ENCODE peak calls at places on chromosomes 7 and 10, in five cellular contexts. A is astrocyte of the cerebellum, T is GM06990, U is HFF-Myc, Q is tibial nerve. K is an unnamed sample.

GRCh38 chr7:128879939-128880746 is 17.5 kb downstream of the ATP6V1F start:
- DNase-seq in T (no peak), A (no peak), U (no peak), Q (no peak), K (peak)

GRCh38 chr10:111973306-111973705 is 210.3 kb downstream of the GPAM start:
- DNase-seq in T (no peak), A (no peak), U (no peak), Q (no peak), K (no peak)

GRCh38 chr7:148715027-148715426 is 16.3 kb downstream of the CUL1 start:
- DNase-seq in U (no peak), A (no peak), T (no peak), Q (no peak), K (no peak)

GRCh38 chr7:99560834-99561734 is 2.6 kb downstream of the ZNF655 start:
- DNase-seq in U (no peak), A (no peak), T (no peak), Q (no peak), K (no peak)

GRCh38 chr10:124484016-124484415 is 22.4 kb downstream of the LHPP start:
- DNase-seq in T (no peak), A (no peak), U (no peak), Q (no peak), K (no peak)

GRCh38 chr10:76453997-76454396 is 1022.6 kb downstream of the LRMDA start:
- DNase-seq in A (no peak), T (no peak), U (no peak), Q (no peak), K (no peak)

GRCh38 chr7:92705831-92706230 is 115.6 kb upstream of the FAM133B start:
- DNase-seq in U (no peak), A (no peak), Q (no peak), T (no peak), K (no peak)

GRCh38 chr7:140230862-140231778 is 54.3 kb upstream of the KDM7A start:
- DNase-seq in U (no peak), Q (no peak), A (no peak), T (peak), K (peak)

GRCh38 chr10:42859256-42859655 is 76.7 kb downstream of the BMS1 start:
- DNase-seq in A (no peak), U (no peak), T (no peak), Q (no peak), K (no peak)

GRCh38 chr7:17298840-17299476 is 506 bp downstream of the AHR start:
- DNase-seq in Q (peak), U (no peak), A (no peak), T (no peak), K (peak)

GRCh38 chr10:68223535-68224165 is 8.3 kb downstream of the ATOH7 start:
- DNase-seq in A (no peak), U (no peak), T (no peak), Q (no peak), K (no peak)

GRCh38 chr7:25596443-25596842 is 368.2 kb upstream of the NPVF start:
- DNase-seq in A (no peak), U (no peak), Q (no peak), T (no peak), K (no peak)

GRCh38 chr10:70145166-70145665 is 1.3 kb downstream of the TYSND1 start:
- DNase-seq in A (no peak), T (no peak), U (no peak), Q (no peak), K (peak)

GRCh38 chr7:121302214-121302745 is 26.5 kb upstream of the WNT16 start:
- DNase-seq in U (no peak), A (no peak), T (peak), Q (no peak), K (no peak)

GRCh38 chr10:101018118-101018599 is 12.8 kb downstream of the PDZD7 start:
- DNase-seq in A (no peak), T (no peak), Q (no peak), U (no peak), K (no peak)

GRCh38 chr7:96306385-96307125 is 15.3 kb downstream of the SLC25A13 start:
- DNase-seq in T (no peak), Q (no peak), A (no peak), U (no peak), K (no peak)

GRCh38 chr10:31599626-31600504 is 280.8 kb downstream of the ZEB1 start:
- DNase-seq in T (no peak), Q (no peak), A (no peak), U (no peak), K (no peak)

GRCh38 chr7:36967387-36967786 is 243.1 kb upstream of the AOAH start:
- DNase-seq in T (no peak), U (peak), Q (no peak), A (peak), K (peak)

GRCh38 chr7:21620054-21620453 is 77.2 kb downstream of the DNAH11 start:
- DNase-seq in U (no peak), Q (no peak), A (no peak), T (no peak), K (no peak)

GRCh38 chr7:73829505-73829904 is 1.3 kb upstream of the CLDN4 start:
- DNase-seq in U (no peak), Q (no peak), T (no peak), A (no peak), K (no peak)

GRCh38 chr7:503575-504111 is 16.0 kb downstream of the PDGFA start:
- DNase-seq in T (no peak), A (no peak), U (no peak), Q (no peak), K (no peak)

GRCh38 chr10:2925631-2926030 is 141.7 kb upstream of the PFKP start:
- DNase-seq in U (no peak), A (peak), T (no peak), Q (peak), K (no peak)

GRCh38 chr7:12949060-12950045 is 261.9 kb downstream of the ARL4A start:
- DNase-seq in Q (no peak), U (no peak), T (no peak), A (no peak), K (no peak)

GRCh38 chr7:27132214-27132613 is 1.7 kb upstream of the HOXA4 start:
- DNase-seq in Q (no peak), U (no peak), A (no peak), T (no peak), K (no peak)

GRCh38 chr7:30845426-30846135 is 66.1 kb upstream of the AQP1 start:
- DNase-seq in U (no peak), T (no peak), A (no peak), Q (peak), K (no peak)

GRCh38 chr7:153835104-153835503 is 217.1 kb upstream of the DPP6 start:
- DNase-seq in A (no peak), U (no peak), Q (no peak), T (no peak), K (no peak)

GRCh38 chr10:49075743-49076142 is 39.6 kb downstream of the VSTM4 start:
- DNase-seq in T (no peak), A (no peak), U (no peak), Q (no peak), K (no peak)

GRCh38 chr7:151608031-151608551 is 88.4 kb upstream of the RHEB start:
- DNase-seq in Q (no peak), A (no peak), T (no peak), U (no peak), K (no peak)
- TF ChIP-seq CTCF in Q (no peak), A (peak), T (no peak), U (no peak), K (no peak)

GRCh38 chr7:42226354-42226941 is 10.6 kb downstream of the GLI3 start:
- DNase-seq in T (no peak), U (no peak), Q (no peak), A (no peak), K (no peak)

GRCh38 chr7:42227523-42227922 is 9.5 kb downstream of the GLI3 start:
- DNase-seq in A (no peak), Q (no peak), U (no peak), T (no peak), K (peak)

GRCh38 chr7:42231043-42231442 is 6.0 kb downstream of the GLI3 start:
- DNase-seq in T (no peak), U (no peak), A (no peak), Q (no peak), K (no peak)

GRCh38 chr7:42224391-42225003 is 12.5 kb downstream of the GLI3 start:
- DNase-seq in U (no peak), A (no peak), Q (no peak), T (no peak), K (no peak)

DNA sequence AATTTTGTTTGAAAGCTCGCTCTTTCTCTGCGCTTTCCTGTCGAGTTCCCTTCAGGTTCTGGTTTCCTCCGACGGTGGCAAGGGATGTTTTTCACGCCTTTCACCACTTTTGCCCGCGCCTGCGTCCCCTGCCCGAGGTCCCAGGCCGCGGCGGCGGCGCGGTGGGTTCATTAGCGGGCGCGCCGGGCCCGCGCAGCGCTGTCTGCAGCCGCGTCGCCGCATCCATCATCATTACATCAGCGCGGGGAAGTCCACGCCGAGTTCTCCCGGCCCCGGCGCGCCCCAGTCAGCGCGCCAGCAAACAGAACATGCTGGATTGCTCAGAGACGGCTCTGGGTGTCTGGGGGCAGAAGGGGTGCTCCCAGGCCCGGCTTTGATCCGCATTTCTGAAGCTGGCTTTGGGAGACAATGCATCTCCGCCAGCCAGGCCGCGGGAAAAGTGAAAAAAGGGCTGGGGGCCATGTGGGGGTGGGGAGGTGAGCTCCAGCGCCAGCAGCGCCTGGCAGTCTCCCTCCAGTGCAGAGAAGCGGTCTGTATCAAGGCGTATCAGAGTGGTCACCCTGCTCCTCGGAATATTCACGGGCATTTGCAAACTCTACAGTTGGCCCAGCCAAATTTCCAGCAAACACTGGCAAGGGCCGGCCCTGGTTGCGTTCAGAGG is 8.9 kb downstream of the GLI3 start:
- DNase-seq in Q (no peak), U (no peak), T (no peak), A (no peak), K (no peak)
- TF ChIP-seq CTCF in Q (no peak), U (no peak), T (no peak), A (no peak), K (no peak)

GRCh38 chr7:48009257-48009656 is 19.6 kb downstream of the SUN3 start:
- DNase-seq in Q (no peak), A (no peak), T (no peak), U (no peak), K (no peak)
- TF ChIP-seq CTCF in Q (no peak), A (no peak), T (no peak), U (no peak), K (no peak)

GRCh38 chr10:126504051-126504760 is 115.9 kb upstream of the ADAM12 start:
- DNase-seq in A (peak), Q (no peak), U (peak), T (no peak), K (peak)
- TF ChIP-seq CTCF in A (peak), Q (peak), U (peak), T (no peak), K (peak)

DNA sequence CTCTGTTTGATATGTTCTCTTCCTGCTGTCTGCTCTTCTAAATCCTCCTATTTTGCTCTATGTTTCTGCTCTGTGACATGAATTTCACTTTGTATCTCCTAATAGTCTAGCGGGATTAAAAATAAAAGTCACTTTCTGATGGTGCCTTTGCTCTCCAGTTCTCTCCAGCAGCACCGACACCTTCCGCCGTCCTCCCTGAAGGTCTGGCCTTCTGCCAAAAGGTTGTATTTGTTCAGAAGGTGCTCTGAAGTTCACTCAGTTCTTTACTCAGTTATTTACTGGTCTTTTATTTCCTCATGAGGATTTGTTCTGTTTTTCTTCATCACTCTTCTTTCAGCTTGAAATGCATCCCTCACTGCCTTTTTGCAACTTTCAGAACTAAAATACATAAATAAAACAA is 11.2 kb upstream of the EPHA1 start:
- DNase-seq in A (no peak), T (no peak), Q (no peak), U (no peak), K (no peak)
- TF ChIP-seq CTCF in A (no peak), T (no peak), Q (no peak), U (no peak), K (no peak)

DNA sequence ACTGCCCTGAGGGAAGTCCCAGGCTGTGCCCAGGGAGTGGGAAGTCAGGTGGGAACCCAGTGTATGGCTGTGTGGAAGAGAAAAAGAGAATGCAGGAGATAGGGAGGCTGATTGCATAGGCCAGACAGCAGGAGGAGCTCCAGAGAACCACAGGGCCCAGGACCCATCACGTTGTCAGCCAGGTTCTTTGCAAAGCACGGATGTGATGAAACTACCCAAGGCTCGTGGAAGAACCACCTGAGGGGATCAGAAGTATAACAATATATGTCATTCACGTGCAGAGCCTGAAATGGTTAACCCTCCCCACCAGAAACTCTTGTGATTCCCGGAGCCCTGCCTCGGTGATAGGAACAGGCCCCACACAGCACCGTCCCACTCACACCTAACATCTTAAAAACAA is 83.6 kb downstream of the LARP4B start:
- DNase-seq in T (no peak), Q (no peak), U (no peak), A (no peak), K (no peak)
- TF ChIP-seq CTCF in T (no peak), Q (no peak), U (peak), A (no peak), K (no peak)

GRCh38 chr10:6174201-6174874 is 28.4 kb upstream of the PFKFB3 start:
- DNase-seq in A (no peak), T (no peak), U (no peak), Q (no peak), K (no peak)

GRCh38 chr10:6170638-6171037 is 32.1 kb upstream of the PFKFB3 start:
- DNase-seq in T (no peak), A (no peak), U (no peak), Q (no peak), K (no peak)

GRCh38 chr10:6171891-6172354 is 30.8 kb upstream of the PFKFB3 start:
- DNase-seq in A (peak), T (no peak), Q (no peak), U (peak), K (no peak)

GRCh38 chr10:6175329-6176055 is 27.2 kb upstream of the PFKFB3 start:
- DNase-seq in Q (no peak), A (no peak), U (no peak), T (no peak), K (no peak)

DNA sequence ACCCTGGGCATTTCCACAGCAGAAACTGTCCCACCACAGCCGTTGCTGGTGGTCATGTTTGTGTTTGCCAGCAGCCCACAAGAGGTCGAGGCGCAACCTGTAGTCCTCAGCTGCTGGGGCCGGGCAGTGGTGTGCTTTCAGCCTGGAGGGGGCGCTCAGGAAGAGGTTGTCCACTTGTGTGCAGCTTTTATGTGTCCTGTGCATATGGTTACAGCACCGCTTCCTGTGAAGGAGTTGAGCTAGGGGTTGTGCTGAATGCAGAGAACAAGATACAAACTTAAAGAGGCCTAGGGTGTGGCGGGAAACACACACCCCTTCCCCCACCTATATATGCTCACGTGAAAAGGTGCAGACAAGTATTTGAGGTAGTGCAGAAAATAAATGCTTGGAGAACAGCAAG is 29.5 kb upstream of the PFKFB3 start:
- DNase-seq in Q (no peak), A (no peak), U (no peak), T (no peak), K (no peak)
- TF ChIP-seq CTCF in Q (no peak), A (peak), U (peak), T (peak), K (peak)

GRCh38 chr10:61939575-61940301 is 38.2 kb downstream of the ARID5B start:
- DNase-seq in A (peak), T (no peak), Q (no peak), U (peak), K (no peak)

GRCh38 chr10:61942997-61943457 is 41.5 kb downstream of the ARID5B start:
- DNase-seq in T (no peak), A (no peak), Q (no peak), U (no peak), K (no peak)

GRCh38 chr10:61941202-61941651 is 39.7 kb downstream of the ARID5B start:
- DNase-seq in A (no peak), Q (no peak), U (no peak), T (peak), K (no peak)

GRCh38 chr10:61944445-61945123 is 43.1 kb downstream of the ARID5B start:
- DNase-seq in T (no peak), Q (no peak), A (no peak), U (no peak), K (no peak)

GRCh38 chr10:61943699-61944444 is 42.4 kb downstream of the ARID5B start:
- DNase-seq in Q (no peak), T (peak), U (no peak), A (peak), K (peak)
- TF ChIP-seq CTCF in Q (peak), T (no peak), U (no peak), A (no peak), K (no peak)

DNA sequence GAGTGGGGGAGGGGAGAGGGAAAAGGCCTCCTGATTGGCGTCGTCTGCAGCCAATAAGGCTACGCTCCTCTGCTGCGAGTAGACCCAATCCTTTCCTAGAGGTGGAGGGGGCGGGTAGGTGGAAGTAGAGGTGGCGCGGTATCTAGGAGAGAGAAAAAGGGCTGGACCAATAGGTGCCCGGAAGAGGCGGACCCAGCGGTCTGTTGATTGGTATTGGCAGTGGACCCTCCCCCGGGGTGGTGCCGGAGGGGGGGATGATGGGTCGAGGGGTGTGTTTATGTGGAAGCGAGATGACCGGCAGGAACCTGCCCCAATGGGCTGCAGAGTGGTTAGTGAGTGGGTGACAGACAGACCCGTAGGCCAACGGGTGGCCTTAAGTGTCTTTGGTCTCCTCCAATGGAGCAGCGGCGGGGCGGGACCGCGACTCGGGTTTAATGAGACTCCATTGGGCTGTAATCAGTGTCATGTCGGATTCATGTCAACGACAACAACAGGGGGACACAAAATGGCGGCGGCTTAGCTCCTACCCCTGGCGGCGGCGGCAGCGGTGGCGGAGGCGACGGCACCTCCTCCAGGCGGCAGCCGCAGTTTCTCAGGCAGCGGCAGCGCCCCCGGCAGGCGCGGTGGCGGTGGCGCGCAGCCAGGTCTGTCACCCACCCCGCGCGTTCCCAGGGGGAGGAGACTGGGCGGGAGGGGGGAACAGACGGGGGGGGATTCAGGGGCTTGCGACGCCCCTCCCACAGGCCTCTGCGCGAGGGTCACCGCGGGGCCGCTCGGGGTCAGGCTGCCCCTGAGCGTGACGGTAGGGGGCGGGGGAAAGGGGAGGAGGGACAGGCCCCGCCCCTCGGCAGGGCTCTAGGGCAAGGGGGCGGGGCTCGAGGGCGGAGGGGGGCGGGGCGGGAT is at the start of gene KAT6B:
- DNase-seq in Q (peak), T (peak), U (peak), A (peak), K (peak)
- TF ChIP-seq CTCF in Q (peak), T (peak), U (no peak), A (peak), K (peak)

K was measured in GM13976.